ENCODE peak calls at places on chromosomes 3 and 15, in five cellular contexts. A, F, L, V and P are unnamed samples. For H3K4me1 and H3K36me3, the result is how much of the 10 kb centered on the place peaks cover.

GRCh38 chr3:133384331-133385027 is 15.4 kb upstream of the BFSP2 start:
- DNase-seq in L (no peak), V (no peak), A (no peak), F (peak), P (peak)

GRCh38 chr15:47609693-47610092 is 107.6 kb upstream of the SEMA6D start:
- DNase-seq in V (no peak), A (no peak), F (no peak), L (no peak), P (no peak)

GRCh38 chr3:66206806-66207205 is 14.0 kb upstream of the SLC25A26 start:
- DNase-seq in F (no peak), A (no peak), L (no peak), V (no peak), P (no peak)

GRCh38 chr15:72117448-72117697 is 577 bp downstream of the MYO9A start:
- DNase-seq in F (peak), A (peak), V (peak), L (peak), P (no peak)

GRCh38 chr3:51510996-51511395 is 11.2 kb upstream of the DCAF1 start:
- DNase-seq in V (no peak), A (no peak), L (no peak), F (no peak), P (no peak)

GRCh38 chr15:65077981-65078352 is 1.4 kb downstream of the KBTBD13 start:
- DNase-seq in V (no peak), A (peak), L (peak), F (peak), P (peak)

GRCh38 chr3:149506540-149506939 is 32.0 kb downstream of the TM4SF4 start:
- DNase-seq in A (no peak), L (no peak), F (no peak), V (no peak), P (no peak)

GRCh38 chr15:69210574-69210973 is 50.1 kb downstream of the GLCE start:
- DNase-seq in A (no peak), F (no peak), V (no peak), L (no peak), P (no peak)

GRCh38 chr15:82792068-82792467 is 13.8 kb downstream of the FSD2 start:
- DNase-seq in V (no peak), F (no peak), L (no peak), A (no peak), P (no peak)

GRCh38 chr3:34382859-34383258 is 584.4 kb downstream of the PDCD6IP start:
- DNase-seq in L (no peak), V (no peak), F (no peak), A (no peak), P (no peak)

GRCh38 chr15:49652922-49653321 is 32.1 kb downstream of the DTWD1 start:
- DNase-seq in L (no peak), V (no peak), A (no peak), F (no peak), P (no peak)

GRCh38 chr15:91897585-91898372 is 44.3 kb downstream of the SLCO3A1 start:
- DNase-seq in V (peak), A (no peak), L (no peak), F (no peak), P (no peak)

GRCh38 chr3:122092460-122093165 is 37.5 kb downstream of the CD86 start:
- DNase-seq in V (no peak), L (peak), F (peak), A (no peak), P (no peak)

GRCh38 chr3:44342191-44342790 is 3.7 kb downstream of the TCAIM start:
- DNase-seq in V (no peak), F (no peak), L (no peak), A (no peak), P (no peak)

GRCh38 chr15:61275901-61276300 is 46.8 kb upstream of the RORA start:
- DNase-seq in F (peak), L (no peak), V (no peak), A (no peak), P (no peak)

GRCh38 chr3:170205302-170205701 is 16.9 kb upstream of the PRKCI start:
- DNase-seq in V (no peak), L (no peak), A (no peak), F (no peak), P (no peak)

GRCh38 chr15:49075876-49076275 is 29.6 kb upstream of the SECISBP2L start:
- DNase-seq in L (no peak), V (no peak), A (no peak), F (no peak), P (no peak)

GRCh38 chr3:111863942-111864341 is 4.9 kb downstream of the PHLDB2 start:
- DNase-seq in V (no peak), A (no peak), F (no peak), L (no peak), P (no peak)
- H3K27ac ChIP-seq in V (peak), A (no peak), F (no peak), L (no peak), P (no peak)

DNA sequence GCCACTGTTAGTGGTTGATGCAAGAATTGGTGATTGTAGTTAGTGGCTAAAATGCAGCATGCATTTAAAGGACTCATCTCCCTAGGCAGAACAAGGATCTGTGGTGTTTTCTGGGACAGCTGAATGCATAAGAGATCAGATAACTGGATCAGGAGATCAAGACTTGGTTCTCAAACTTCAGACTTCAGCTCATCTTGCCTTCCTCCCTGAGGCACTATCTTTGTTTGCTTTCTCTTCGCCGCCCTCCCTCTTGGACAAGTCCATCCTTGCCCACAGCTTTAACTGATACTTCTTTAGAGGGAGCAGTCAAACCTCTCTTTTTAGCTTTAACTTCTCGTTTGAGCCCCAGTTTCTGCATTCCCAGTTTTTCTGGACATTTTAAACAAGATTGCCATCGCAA is 195.4 kb upstream of the TPRG1 start:
- DNase-seq in L (no peak), F (no peak), A (no peak), V (no peak), P (no peak)
- H3K4me1 ChIP-seq in L (under half), F (under half), A (under half), V (under half), P (under half)

GRCh38 chr3:123153821-123154323 is 47.9 kb upstream of the SEC22A start:
- DNase-seq in V (no peak), L (no peak), A (no peak), F (no peak), P (no peak)
- H3K36me3 ChIP-seq in V (half or more), L (under half), A (under half), F (under half), P (under half)

GRCh38 chr3:40044487-40044886 is 235.1 kb downstream of the MYRIP start:
- DNase-seq in V (peak), A (no peak), F (no peak), L (no peak), P (no peak)
- H3K27ac ChIP-seq in V (peak), A (no peak), F (no peak), L (no peak), P (no peak)

GRCh38 chr3:46876313-46877300 is 914 bp upstream of the PTH1R start:
- DNase-seq in F (no peak), L (no peak), A (no peak), V (no peak), P (no peak)
- H3K4me1 ChIP-seq in F (under half), L (under half), A (under half), V (under half), P (under half)

GRCh38 chr15:40232625-40233070 is 6.2 kb upstream of the PAK6 start:
- DNase-seq in V (no peak), L (no peak), A (no peak), F (peak), P (no peak)

GRCh38 chr15:40226739-40227138 is 12.1 kb upstream of the PAK6 start:
- DNase-seq in L (no peak), V (no peak), A (no peak), F (no peak), P (no peak)

GRCh38 chr15:40229316-40229715 is 9.5 kb upstream of the PAK6 start:
- DNase-seq in L (no peak), V (no peak), A (no peak), F (no peak), P (no peak)

GRCh38 chr15:40233727-40234577 is 4.9 kb upstream of the PAK6 start:
- DNase-seq in F (no peak), L (no peak), A (no peak), V (peak), P (no peak)

GRCh38 chr15:40229956-40230355 is 8.9 kb upstream of the PAK6 start:
- DNase-seq in V (no peak), L (no peak), F (no peak), A (no peak), P (no peak)
- H3K36me3 ChIP-seq in V (under half), L (under half), F (under half), A (under half), P (under half)

DNA sequence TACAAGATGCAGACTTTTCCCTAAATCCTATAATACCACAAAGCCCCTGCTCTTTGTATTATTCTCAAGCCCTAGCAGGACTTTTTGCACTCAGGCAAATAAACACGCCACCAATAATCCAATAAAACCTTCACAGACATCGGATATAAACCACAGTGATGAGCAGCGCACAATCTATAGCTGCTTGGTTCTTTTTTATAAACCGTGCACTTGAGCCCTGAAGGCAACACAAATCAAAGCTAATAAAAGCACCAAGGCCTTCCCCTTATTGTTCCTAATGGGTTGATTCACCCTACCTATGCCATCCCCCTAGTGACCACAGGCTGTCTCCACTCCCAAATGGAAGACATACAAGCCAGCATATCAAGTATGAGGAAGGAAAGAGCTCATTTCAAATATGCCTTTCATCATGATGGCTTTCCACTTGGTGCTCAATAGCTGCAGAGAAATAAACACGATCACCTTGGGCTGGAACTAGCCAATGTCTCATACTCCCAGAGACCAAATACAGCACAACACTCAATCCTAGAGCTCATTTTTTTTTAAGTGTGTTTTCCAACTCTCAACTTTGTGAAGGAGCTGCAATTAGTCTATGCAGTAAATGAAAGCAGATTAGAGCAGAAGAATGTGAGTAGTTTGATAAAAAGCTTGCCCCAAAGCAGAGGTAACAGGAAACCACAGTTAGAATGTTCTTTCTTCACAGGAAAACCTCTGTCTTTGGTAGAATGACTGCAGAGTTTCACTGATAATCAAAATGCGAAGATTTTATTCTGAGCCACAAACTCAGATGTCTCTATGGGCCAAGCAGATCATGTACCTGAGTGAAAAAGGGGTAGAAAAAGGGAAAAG is 573.9 kb downstream of the AGBL1 start:
- DNase-seq in A (no peak), V (no peak), F (no peak), L (no peak), P (peak)
- H3K27ac ChIP-seq in A (no peak), V (no peak), F (no peak), L (no peak), P (no peak)

GRCh38 chr3:194011807-194012206 is 124.1 kb upstream of the HES1 start:
- DNase-seq in L (no peak), V (no peak), A (no peak), F (no peak), P (no peak)

GRCh38 chr3:194019766-194020165 is 116.2 kb upstream of the HES1 start:
- DNase-seq in F (peak), V (no peak), A (no peak), L (no peak), P (no peak)

GRCh38 chr3:194013928-194014327 is 122.0 kb upstream of the HES1 start:
- DNase-seq in L (no peak), F (no peak), A (no peak), V (no peak), P (no peak)

GRCh38 chr3:194009892-194010533 is 125.9 kb upstream of the HES1 start:
- DNase-seq in L (no peak), V (no peak), A (no peak), F (peak), P (no peak)

DNA sequence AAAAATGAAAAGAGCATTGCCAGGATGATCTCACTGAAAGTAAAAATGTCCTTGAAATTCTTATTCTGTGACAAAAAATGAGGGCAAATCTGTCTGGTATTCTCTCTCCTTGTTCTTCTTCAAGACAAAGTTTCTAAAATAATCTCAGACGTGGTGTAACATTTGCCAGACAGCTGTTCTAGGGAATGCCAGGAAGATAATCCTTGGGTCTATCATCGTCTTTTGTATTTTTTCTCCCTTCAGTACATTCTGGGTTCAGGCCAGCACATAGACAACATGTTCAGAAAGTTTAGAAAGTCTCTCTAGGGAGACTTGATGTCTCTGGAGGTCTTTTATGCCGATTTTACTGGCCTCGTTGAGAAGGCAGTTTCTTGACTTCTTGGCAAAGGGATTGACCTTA is 121.2 kb upstream of the HES1 start:
- DNase-seq in F (no peak), V (no peak), A (no peak), L (no peak), P (no peak)
- H3K4me1 ChIP-seq in F (under half), V (under half), A (under half), L (under half), P (under half)